ENCODE peak calls at places on chromosomes 5 and 9, in six cellular contexts. B is C1 segment of cervical spinal cord; O is skeletal muscle cell; R is NCI-H1048; J is mesenteric fat pad; A is CD8-positive, alpha-beta T cell. E is an unnamed sample.

GRCh38 chr9:121312169-121312568 is 44.2 kb downstream of the GSN start:
- DNase-seq in B (no peak), O (no peak), R (no peak), J (no peak), A (no peak), E (no peak)

GRCh38 chr9:88535226-88535931 is 401 bp downstream of the NXNL2 start:
- DNase-seq in B (no peak), O (no peak), R (no peak), J (no peak), A (no peak), E (no peak)

GRCh38 chr5:111953351-111954127 is 196.5 kb upstream of the NREP start:
- DNase-seq in B (no peak), O (peak; percentile 67), R (no peak), J (no peak), A (no peak), E (no peak)

GRCh38 chr5:152237531-152237930 is 167.5 kb downstream of the NMUR2 start:
- DNase-seq in B (no peak), O (no peak), R (no peak), J (no peak), A (no peak), E (no peak)

GRCh38 chr5:180026320-180026719 is 45.2 kb downstream of the RNF130 start:
- DNase-seq in B (no peak), O (peak; percentile 27), R (no peak), J (no peak), A (no peak), E (no peak)

GRCh38 chr5:66134407-66134843 is 9.7 kb upstream of the SREK1 start:
- DNase-seq in B (no peak), O (no peak), R (no peak), J (no peak), A (no peak), E (no peak)

GRCh38 chr5:129400395-129400983 is 59.6 kb upstream of the ADAMTS19 start:
- DNase-seq in B (no peak), O (no peak), R (no peak), J (no peak), A (no peak), E (no peak)

GRCh38 chr5:25006734-25007133 is 362.0 kb upstream of the CDH10 start:
- DNase-seq in B (no peak), O (no peak), R (no peak), J (no peak), A (no peak), E (peak; percentile 14)

GRCh38 chr9:81083821-81084512 is 605.4 kb downstream of the TLE1 start:
- DNase-seq in B (no peak), O (no peak), R (peak; percentile 9), J (no peak), A (no peak), E (no peak)

GRCh38 chr5:154487541-154487940 is 9.5 kb upstream of the HAND1 start:
- DNase-seq in B (no peak), O (no peak), R (no peak), J (no peak), A (no peak), E (no peak)

GRCh38 chr5:15596936-15597335 is 97.0 kb downstream of the FBXL7 start:
- DNase-seq in B (no peak), O (no peak), R (no peak), J (no peak), A (no peak), E (no peak)

GRCh38 chr9:35906923-35907699 is 1.1 kb downstream of the HRCT1 start:
- DNase-seq in B (no peak), O (peak; percentile 95), R (no peak), J (no peak), A (no peak), E (no peak)

GRCh38 chr9:124110307-124110915 is 98.8 kb downstream of the LHX2 start:
- DNase-seq in B (peak; percentile 39), O (peak; percentile 23), R (peak; percentile 21), J (no peak), A (peak; percentile 25), E (no peak)

GRCh38 chr5:143453722-143454121 is 50.2 kb upstream of the NR3C1 start:
- DNase-seq in B (no peak), O (no peak), R (no peak), J (no peak), A (no peak), E (no peak)

GRCh38 chr5:90941002-90941720 is 382.6 kb downstream of the ADGRV1 start:
- DNase-seq in B (no peak), O (no peak), R (no peak), J (no peak), A (no peak), E (no peak)

GRCh38 chr9:99356512-99356971 is 134.5 kb downstream of the SEC61B start:
- DNase-seq in B (no peak), O (no peak), R (no peak), J (no peak), A (no peak), E (no peak)

GRCh38 chr5:149421372-149421685 is 42.2 kb upstream of the IL17B start:
- DNase-seq in B (no peak), O (no peak), R (no peak), J (no peak), A (no peak), E (no peak)

E was measured in hippocampal formation.